ENCODE peak calls at places on chromosomes 2 and 18, in five cellular contexts. J is endothelial cell of umbilical vein, K is prostate gland, R is Peyer's patch, S is brain microvascular endothelial cell. Q is an unnamed sample.

GRCh38 chr2:169732583-169733358 is 861 bp upstream of the KLHL23 start:
- DNase-seq in J (no peak), K (no peak), R (no peak), S (no peak), Q (no peak)

GRCh38 chr2:118309201-118310015 is 221.1 kb downstream of the INSIG2 start:
- DNase-seq in J (peak), K (no peak), R (no peak), S (no peak), Q (no peak)

GRCh38 chr2:207833265-207833751 is 63.6 kb upstream of the FZD5 start:
- DNase-seq in J (no peak), K (no peak), R (no peak), S (peak), Q (no peak)

GRCh38 chr2:12326449-12327190 is 390.1 kb upstream of the TRIB2 start:
- DNase-seq in J (no peak), K (no peak), R (no peak), S (no peak), Q (no peak)

GRCh38 chr2:3171564-3172264 is 205.9 kb downstream of the EIPR1 start:
- DNase-seq in J (no peak), K (no peak), R (peak), S (no peak), Q (no peak)

GRCh38 chr18:67217551-67218166 is 298.9 kb downstream of the DSEL start:
- DNase-seq in J (peak), K (peak), R (no peak), S (peak), Q (peak)

GRCh38 chr2:94987074-94988020 is 38.2 kb upstream of the MAL start:
- DNase-seq in J (no peak), K (no peak), R (no peak), S (no peak), Q (no peak)

GRCh38 chr18:67483237-67483636 is 33.3 kb downstream of the DSEL start:
- DNase-seq in J (peak), K (no peak), R (no peak), S (no peak), Q (peak)

GRCh38 chr2:193895226-193895625 is 1700.5 kb upstream of the TMEFF2 start:
- DNase-seq in J (peak), K (no peak), R (no peak), S (no peak), Q (no peak)

GRCh38 chr2:27431395-27431794 is 3.0 kb downstream of the NRBP1 start:
- DNase-seq in J (peak), K (no peak), R (no peak), S (peak), Q (no peak)

GRCh38 chr2:49108851-49109250 is 45.5 kb downstream of the FSHR start:
- DNase-seq in J (no peak), K (no peak), R (no peak), S (no peak), Q (no peak)

GRCh38 chr2:97848347-97848746 is 135.0 kb downstream of the ZAP70 start:
- DNase-seq in J (no peak), K (no peak), R (no peak), S (no peak), Q (no peak)

GRCh38 chr2:148021059-148021985 is at the start of gene MBD5:
- DNase-seq in J (peak), K (peak), R (no peak), S (peak), Q (peak)

GRCh38 chr18:48037481-48038271 is 107.2 kb upstream of the SMAD2 start:
- DNase-seq in J (peak), K (no peak), R (peak), S (no peak), Q (no peak)

GRCh38 chr18:67139899-67140298 is 376.6 kb downstream of the DSEL start:
- DNase-seq in J (no peak), K (no peak), R (no peak), S (no peak), Q (no peak)

GRCh38 chr2:38146917-38147307 is 71.0 kb upstream of the CYP1B1 start:
- DNase-seq in J (peak), K (no peak), R (no peak), S (peak), Q (peak)

GRCh38 chr18:39935598-39935997 is 2019.4 kb upstream of the PIK3C3 start:
- DNase-seq in J (peak), K (no peak), R (no peak), S (no peak), Q (no peak)

GRCh38 chr2:202377308-202377736 is 1.2 kb downstream of the BMPR2 start:
- DNase-seq in J (peak), K (peak), R (peak), S (peak), Q (no peak)

GRCh38 chr2:75276093-75277055 is 77.1 kb upstream of the TACR1 start:
- DNase-seq in J (peak), K (no peak), R (no peak), S (peak), Q (peak)

GRCh38 chr2:199798881-199799580 is 52.0 kb downstream of the FTCDNL1 start:
- DNase-seq in J (peak), K (no peak), R (no peak), S (no peak), Q (peak)

GRCh38 chr18:45363258-45363657 is 252.0 kb upstream of the SLC14A2 start:
- DNase-seq in J (no peak), K (no peak), R (no peak), S (no peak), Q (no peak)

GRCh38 chr2:1742680-1743395 is 1.5 kb downstream of the PXDN start:
- DNase-seq in J (peak), K (peak), R (peak), S (peak), Q (peak)

GRCh38 chr18:54003195-54003594 is 221.3 kb downstream of the MBD2 start:
- DNase-seq in J (no peak), K (no peak), R (no peak), S (no peak), Q (no peak)

GRCh38 chr2:205687018-205687956 is 5.0 kb downstream of the NRP2 start:
- DNase-seq in J (no peak), K (no peak), R (peak), S (no peak), Q (no peak)
- H3K4me3 ChIP-seq in J (peak), K (peak), R (peak), S (peak), Q (peak)

DNA sequence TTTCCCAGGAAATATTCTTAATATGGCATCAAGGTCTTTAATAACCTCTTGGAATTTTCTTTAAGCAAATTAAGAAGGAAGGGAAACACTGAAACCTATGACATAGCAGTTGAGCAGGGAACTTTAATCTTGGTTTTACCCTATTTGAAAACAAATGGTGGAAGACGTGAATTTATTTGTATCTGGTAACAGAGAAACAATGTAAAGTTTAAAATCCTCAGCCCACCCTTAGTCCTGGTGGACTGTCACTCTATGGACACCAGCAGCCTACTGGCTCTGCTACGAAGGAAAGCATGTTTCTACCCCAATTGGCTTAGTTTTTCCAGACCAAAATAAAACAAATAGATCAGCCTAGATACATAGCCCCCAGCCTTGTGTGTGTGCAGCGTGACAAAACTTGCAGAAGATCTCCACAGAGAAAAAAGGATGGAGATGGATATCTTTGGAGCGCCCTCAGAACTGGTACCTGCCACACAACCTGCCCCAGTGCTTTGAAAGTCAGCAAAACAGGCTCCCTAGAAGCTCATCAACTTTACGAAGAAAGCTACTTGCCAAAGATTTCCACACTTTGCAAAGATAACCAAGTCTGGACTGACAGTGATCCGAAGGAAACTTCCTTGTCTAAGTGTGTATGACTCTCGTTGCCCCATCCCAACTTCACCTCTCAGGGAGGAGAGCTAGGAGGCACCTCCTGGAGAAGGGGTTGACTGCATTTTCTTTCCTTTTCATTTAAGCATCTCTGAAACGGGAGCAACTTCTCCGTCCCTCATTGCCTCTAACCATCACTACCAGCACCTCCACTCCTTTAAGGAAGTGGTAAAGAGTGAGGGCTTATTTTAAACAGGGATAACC is 7.3 kb downstream of the ZEB2 start:
- DNase-seq in J (peak), K (no peak), R (no peak), S (no peak), Q (no peak)
- H3K4me3 ChIP-seq in J (no peak), K (no peak), R (no peak), S (peak), Q (peak)

DNA sequence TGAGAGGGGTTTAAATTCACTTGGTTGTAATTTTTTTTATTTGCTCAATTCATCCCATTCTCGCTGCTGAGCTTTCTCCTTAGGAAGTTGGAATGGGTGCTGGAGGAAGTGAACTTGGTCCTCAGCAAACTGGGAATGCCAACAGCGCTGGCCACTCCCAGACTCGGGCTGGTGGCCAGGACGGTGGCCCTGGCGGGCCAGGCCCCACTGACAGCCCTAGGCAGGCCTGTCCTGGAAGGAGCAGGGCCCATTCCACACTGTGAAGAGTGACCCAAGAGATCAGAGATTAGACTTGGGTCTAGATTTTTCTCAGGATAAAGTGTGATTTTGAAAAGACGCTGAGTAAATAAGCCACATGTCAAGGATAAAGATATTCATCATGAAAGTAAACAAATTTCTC is 132.7 kb downstream of the HDAC4 start:
- DNase-seq in J (peak), K (peak), R (peak), S (no peak), Q (no peak)
- H3K4me3 ChIP-seq in J (no peak), K (no peak), R (no peak), S (no peak), Q (no peak)

GRCh38 chr18:37524139-37524538 is 41.5 kb downstream of the CELF4 start:
- DNase-seq in J (no peak), K (no peak), R (no peak), S (no peak), Q (no peak)
- H3K4me3 ChIP-seq in J (no peak), K (no peak), R (no peak), S (no peak), Q (no peak)

DNA sequence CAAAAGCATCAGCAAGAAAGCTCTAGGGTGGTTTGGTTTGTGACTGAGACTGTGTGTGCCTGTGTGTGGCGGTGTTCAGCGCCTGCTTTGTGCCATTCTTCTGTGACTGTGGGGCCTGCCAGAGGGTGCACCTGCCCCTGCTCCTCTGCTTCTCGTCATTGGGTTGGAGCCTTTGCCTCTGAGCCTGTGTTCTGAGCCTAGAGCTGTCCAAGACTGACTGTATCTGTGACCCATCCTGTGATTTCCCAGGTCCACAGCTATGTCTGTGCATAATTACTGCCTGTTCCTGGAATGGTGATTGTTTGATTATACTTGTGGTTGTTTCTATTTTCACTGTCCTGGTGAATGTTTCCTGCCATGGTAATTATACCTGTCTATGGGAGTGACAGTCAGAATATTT is 57.1 kb upstream of the KLHL29 start:
- DNase-seq in J (no peak), K (no peak), R (no peak), S (no peak), Q (no peak)
- H3K4me3 ChIP-seq in J (no peak), K (no peak), R (no peak), S (no peak), Q (no peak)

DNA sequence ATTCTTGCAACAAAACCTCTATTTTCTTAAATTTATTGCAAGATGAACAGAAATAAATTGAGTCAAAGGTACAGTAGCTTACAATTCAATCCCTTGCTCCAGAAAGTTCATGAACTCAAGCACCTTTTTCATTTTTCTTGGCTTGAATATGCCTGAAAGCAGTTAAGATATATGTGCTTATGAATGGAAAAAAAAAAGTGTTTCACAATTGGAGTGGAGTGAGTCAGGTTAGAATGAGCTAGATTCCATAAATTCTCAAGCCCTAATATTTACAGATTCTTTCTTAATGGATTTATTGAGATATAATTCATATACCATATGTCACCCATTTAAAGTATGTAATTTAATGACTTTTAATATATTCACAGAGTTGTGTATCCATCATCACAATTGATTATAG is 39.6 kb upstream of the NEMP2 start:
- DNase-seq in J (no peak), K (no peak), R (no peak), S (no peak), Q (no peak)
- H3K4me3 ChIP-seq in J (no peak), K (no peak), R (no peak), S (no peak), Q (no peak)

GRCh38 chr2:101151141-101151858 is at the start of gene TBC1D8:
- DNase-seq in J (peak), K (peak), R (peak), S (peak), Q (no peak)
- H3K4me3 ChIP-seq in J (peak), K (peak), R (peak), S (peak), Q (peak)

GRCh38 chr2:42129947-42130346 is 39.2 kb upstream of the EML4 start:
- DNase-seq in J (no peak), K (no peak), R (no peak), S (no peak), Q (no peak)

GRCh38 chr2:42133771-42134195 is 35.4 kb upstream of the EML4 start:
- DNase-seq in J (no peak), K (no peak), R (no peak), S (no peak), Q (no peak)

GRCh38 chr2:42132966-42133641 is 36.0 kb upstream of the EML4 start:
- DNase-seq in J (peak), K (peak), R (peak), S (peak), Q (peak)

GRCh38 chr2:42129487-42129852 is 39.7 kb upstream of the EML4 start:
- DNase-seq in J (no peak), K (no peak), R (no peak), S (no peak), Q (no peak)

GRCh38 chr2:42132066-42132965 is 36.8 kb upstream of the EML4 start:
- DNase-seq in J (no peak), K (no peak), R (no peak), S (peak), Q (peak)
- H3K4me3 ChIP-seq in J (no peak), K (peak), R (peak), S (no peak), Q (peak)

GRCh38 chr18:62577748-62578147 is 54.9 kb downstream of the ZCCHC2 start:
- DNase-seq in J (peak), K (no peak), R (no peak), S (no peak), Q (no peak)
- H3K4me3 ChIP-seq in J (no peak), K (no peak), R (no peak), S (no peak), Q (no peak)

GRCh38 chr2:237306083-237306786 is 107.7 kb downstream of the COL6A3 start:
- DNase-seq in J (no peak), K (no peak), R (no peak), S (peak), Q (no peak)
- H3K4me3 ChIP-seq in J (no peak), K (no peak), R (no peak), S (no peak), Q (no peak)

Q was measured in skeletal muscle cell.